ENCODE peak calls at places on chromosomes 2 and 18, in four cellular contexts. M, H, N and W are unnamed samples.

GRCh38 chr2:218780851-218781690 is 876 bp upstream of the CYP27A1 start:
- DNase-seq in N (no peak), M (no peak), H (no peak), W (no peak)

GRCh38 chr2:220396287-220396686 is 768.9 kb downstream of the SLC4A3 start:
- DNase-seq in N (no peak), H (no peak), M (no peak), W (no peak)

GRCh38 chr2:104026726-104027125 is 827.2 kb upstream of the POU3F3 start:
- DNase-seq in M (no peak), H (no peak), N (no peak), W (no peak)

GRCh38 chr2:210586381-210586780 is 30.0 kb downstream of the CPS1 start:
- DNase-seq in H (no peak), M (no peak), N (peak), W (no peak)

GRCh38 chr2:72146357-72147302 is 1.0 kb downstream of the CYP26B1 start:
- DNase-seq in H (no peak), M (no peak), N (no peak), W (no peak)

GRCh38 chr2:86221066-86221684 is 21.9 kb downstream of the MRPL35 start:
- DNase-seq in M (peak), H (peak), N (peak), W (no peak)

GRCh38 chr2:166419616-166419934 is 43.8 kb upstream of the SCN9A start:
- DNase-seq in H (no peak), N (no peak), M (no peak), W (peak)

GRCh38 chr18:44592639-44593038 is 88.0 kb upstream of the SETBP1 start:
- DNase-seq in N (no peak), M (no peak), H (no peak), W (no peak)

GRCh38 chr2:232345251-232345650 is 33.3 kb upstream of the ALPP start:
- DNase-seq in N (no peak), H (no peak), M (no peak), W (no peak)

GRCh38 chr2:144504191-144504590 is 15.7 kb downstream of the ZEB2 start:
- DNase-seq in M (no peak), N (no peak), H (no peak), W (no peak)

GRCh38 chr2:239053801-239054503 is 206.1 kb downstream of the TWIST2 start:
- DNase-seq in H (no peak), M (no peak), N (no peak), W (no peak)

GRCh38 chr2:227517724-227518123 is 45.8 kb downstream of the AGFG1 start:
- DNase-seq in H (no peak), M (no peak), N (no peak), W (no peak)

GRCh38 chr2:29902356-29902755 is 19.0 kb downstream of the ALK start:
- DNase-seq in M (no peak), H (no peak), N (no peak), W (no peak)

GRCh38 chr2:11155326-11156059 is at the start of gene SLC66A3:
- DNase-seq in H (peak), N (peak), M (no peak), W (peak)

GRCh38 chr2:65479528-65479927 is 47.1 kb upstream of the SPRED2 start:
- DNase-seq in H (no peak), N (no peak), M (no peak), W (no peak)

GRCh38 chr2:215465246-215465645 is 29.4 kb upstream of the FN1 start:
- DNase-seq in H (no peak), N (no peak), M (no peak), W (no peak)

GRCh38 chr2:15639323-15640251 is 47.9 kb downstream of the DDX1 start:
- DNase-seq in M (no peak), N (no peak), H (no peak), W (no peak)

GRCh38 chr18:57209697-57210096 is 62.8 kb downstream of the BOD1L2 start:
- DNase-seq in M (no peak), H (no peak), N (peak), W (peak)

GRCh38 chr2:1628893-1629292 is 115.4 kb downstream of the PXDN start:
- DNase-seq in M (no peak), N (no peak), H (no peak), W (no peak)

GRCh38 chr18:46578987-46579386 is 78.0 kb downstream of the LOXHD1 start:
- DNase-seq in H (no peak), N (no peak), M (no peak), W (no peak)

GRCh38 chr18:76823574-76823973 is 1.2 kb downstream of the ZNF236 start:
- DNase-seq in N (no peak), M (no peak), H (peak), W (peak)

GRCh38 chr2:98474979-98475632 is 30.4 kb downstream of the INPP4A start:
- DNase-seq in N (no peak), M (no peak), H (no peak), W (no peak)

GRCh38 chr18:13359195-13359594 is 140.6 kb downstream of the LDLRAD4 start:
- DNase-seq in M (no peak), H (no peak), N (peak), W (no peak)

GRCh38 chr2:237909801-237910475 is 50.5 kb downstream of the RAMP1 start:
- DNase-seq in M (no peak), N (no peak), H (no peak), W (no peak)

GRCh38 chr18:47881752-47882455 is 48.6 kb downstream of the SMAD2 start:
- DNase-seq in M (peak), H (no peak), N (no peak), W (no peak)

GRCh38 chr2:79040967-79041582 is 15.6 kb downstream of the REG3G start:
- DNase-seq in H (no peak), M (no peak), N (peak), W (peak)

GRCh38 chr2:55811048-55811447 is 112.5 kb downstream of the EFEMP1 start:
- DNase-seq in M (no peak), H (no peak), N (no peak), W (no peak)